ENCODE peak calls at places on chromosomes 5 and 9, in seven cellular contexts. X is mesenchymal stem cell, G is neuronal stem cell, O is IMR-90, W is mesendoderm, T is H1, C is trophoblast cell. I is an unnamed sample. For H3K4me1, the result is how much of the 10 kb centered on the place peaks cover.

GRCh38 chr5:82387041-82387818 is 109.1 kb upstream of the RPS23 start:
- DNase-seq in G (no peak), T (no peak), X (peak), O (peak), C (no peak), W (peak), I (no peak)

GRCh38 chr9:3027260-3027659 is 183.4 kb upstream of the PUM3 start:
- DNase-seq in G (no peak), C (no peak), O (no peak), X (no peak), T (no peak), W (no peak), I (no peak)

GRCh38 chr5:149175346-149176113 is 34.2 kb downstream of the ABLIM3 start:
- DNase-seq in C (no peak), T (no peak), O (no peak), W (no peak), X (no peak), G (no peak), I (no peak)

GRCh38 chr5:144207875-144208444 is 37.3 kb downstream of the KCTD16 start:
- DNase-seq in C (no peak), W (no peak), T (no peak), O (no peak), G (no peak), X (no peak), I (no peak)

GRCh38 chr5:54524082-54524481 is 6.5 kb downstream of the SNX18 start:
- DNase-seq in W (no peak), G (no peak), X (no peak), C (no peak), T (no peak), O (no peak), I (no peak)

GRCh38 chr9:136246849-136247550 is 1.4 kb upstream of the QSOX2 start:
- DNase-seq in T (no peak), C (no peak), O (no peak), G (no peak), W (no peak), X (no peak), I (no peak)

GRCh38 chr5:177242304-177242703 is 61.2 kb downstream of the RAB24 start:
- DNase-seq in X (no peak), T (no peak), C (no peak), O (no peak), G (no peak), W (no peak), I (no peak)

GRCh38 chr9:2655411-2655901 is 33.9 kb downstream of the VLDLR start:
- DNase-seq in T (no peak), W (no peak), O (peak), C (peak), G (no peak), X (peak), I (no peak)

GRCh38 chr9:75147638-75148037 is 59.3 kb downstream of the OSTF1 start:
- DNase-seq in T (no peak), G (no peak), W (no peak), O (peak), C (no peak), X (peak), I (no peak)

GRCh38 chr9:6788175-6789016 is 30.6 kb downstream of the KDM4C start:
- DNase-seq in X (peak), O (peak), T (no peak), C (peak), W (peak), G (no peak), I (peak)

GRCh38 chr9:127662617-127663016 is 44.2 kb upstream of the CFAP157 start:
- DNase-seq in T (no peak), G (no peak), C (no peak), W (no peak), X (no peak), O (no peak), I (no peak)

GRCh38 chr9:122332083-122332482 is 38.7 kb upstream of the PTGS1 start:
- DNase-seq in T (no peak), X (no peak), W (peak), O (no peak), C (no peak), G (no peak), I (no peak)

GRCh38 chr9:107174441-107174840 is 108.6 kb upstream of the RAD23B start:
- DNase-seq in T (no peak), X (peak), G (no peak), O (no peak), W (no peak), C (peak), I (no peak)

GRCh38 chr9:93301291-93301811 is 117.4 kb downstream of the WNK2 start:
- DNase-seq in G (no peak), T (no peak), O (no peak), W (no peak), X (no peak), C (no peak), I (peak)

GRCh38 chr5:103849934-103850333 is 287.3 kb upstream of the NUDT12 start:
- DNase-seq in O (peak), X (peak), G (no peak), W (no peak), T (no peak), C (peak), I (no peak)

GRCh38 chr5:1931590-1932138 is 48.9 kb upstream of the IRX4 start:
- DNase-seq in G (no peak), W (peak), O (no peak), C (peak), X (no peak), T (no peak), I (peak)

GRCh38 chr5:65327582-65327981 is 154.1 kb downstream of the ADAMTS6 start:
- DNase-seq in W (no peak), O (peak), T (no peak), X (peak), G (no peak), C (peak), I (no peak)

DNA sequence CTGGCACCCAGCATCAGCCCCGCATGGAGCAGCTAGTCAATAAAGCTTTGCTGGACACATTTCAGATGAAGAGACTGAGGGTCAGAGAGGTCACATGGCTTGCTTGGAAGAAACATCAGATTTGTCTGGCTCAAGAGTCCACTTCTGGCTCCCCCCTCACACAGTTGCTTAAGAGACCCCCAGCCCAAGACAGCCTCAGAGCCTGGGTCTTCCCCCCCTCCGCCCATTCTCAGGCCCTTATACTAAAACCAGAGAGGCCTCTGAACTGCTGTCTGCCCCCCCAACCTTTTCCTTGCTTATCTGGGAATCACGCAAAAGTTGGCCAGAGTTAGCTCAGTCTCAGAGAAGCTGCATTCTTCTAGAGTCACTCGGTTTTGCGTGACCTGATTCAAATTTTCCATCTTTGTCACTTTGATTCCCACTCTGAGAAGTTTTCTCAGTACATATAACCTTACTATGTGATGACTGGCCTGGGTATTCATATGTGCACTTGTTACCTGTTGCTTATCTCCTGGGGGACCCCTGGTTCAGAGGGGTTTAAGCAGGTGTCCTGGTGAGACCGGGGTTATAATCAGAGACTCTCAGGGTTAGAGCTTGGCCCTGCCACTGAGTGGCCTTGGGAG is 145.4 kb upstream of the IER5L start:
- DNase-seq in W (no peak), C (no peak), X (no peak), G (no peak), O (no peak), T (no peak), I (no peak)
- H3K4me1 ChIP-seq in W (under half), C (under half), X (under half), G (under half), O (under half), T (under half), I (under half)

GRCh38 chr9:72356019-72356653 is 8.9 kb downstream of the ZFAND5 start:
- DNase-seq in W (no peak), O (no peak), T (no peak), X (peak), C (no peak), G (no peak), I (no peak)
- H2BK5ac ChIP-seq in W (no peak), O (no peak), T (no peak), X (no peak), C (no peak), G (no peak), I (no peak)

GRCh38 chr5:154768207-154768606 is 13.0 kb downstream of the LARP1 start:
- DNase-seq in W (no peak), C (no peak), O (no peak), T (no peak), X (no peak), G (no peak), I (no peak)
- H3K4me1 ChIP-seq in W (under half), C (under half), O (under half), T (under half), X (under half), G (under half), I (under half)

GRCh38 chr9:130970052-130970451 is 31.0 kb upstream of the FIBCD1 start:
- DNase-seq in O (no peak), X (no peak), W (no peak), G (no peak), C (no peak), T (no peak), I (no peak)

GRCh38 chr9:130972957-130973685 is 34.1 kb upstream of the FIBCD1 start:
- DNase-seq in W (no peak), X (no peak), G (no peak), T (no peak), C (no peak), O (no peak), I (peak)

GRCh38 chr9:130970855-130971254 is 31.8 kb upstream of the FIBCD1 start:
- DNase-seq in G (no peak), W (no peak), T (no peak), X (no peak), O (no peak), C (no peak), I (no peak)

GRCh38 chr9:130972277-130972956 is 33.4 kb upstream of the FIBCD1 start:
- DNase-seq in O (no peak), C (no peak), W (no peak), T (no peak), X (no peak), G (no peak), I (no peak)

DNA sequence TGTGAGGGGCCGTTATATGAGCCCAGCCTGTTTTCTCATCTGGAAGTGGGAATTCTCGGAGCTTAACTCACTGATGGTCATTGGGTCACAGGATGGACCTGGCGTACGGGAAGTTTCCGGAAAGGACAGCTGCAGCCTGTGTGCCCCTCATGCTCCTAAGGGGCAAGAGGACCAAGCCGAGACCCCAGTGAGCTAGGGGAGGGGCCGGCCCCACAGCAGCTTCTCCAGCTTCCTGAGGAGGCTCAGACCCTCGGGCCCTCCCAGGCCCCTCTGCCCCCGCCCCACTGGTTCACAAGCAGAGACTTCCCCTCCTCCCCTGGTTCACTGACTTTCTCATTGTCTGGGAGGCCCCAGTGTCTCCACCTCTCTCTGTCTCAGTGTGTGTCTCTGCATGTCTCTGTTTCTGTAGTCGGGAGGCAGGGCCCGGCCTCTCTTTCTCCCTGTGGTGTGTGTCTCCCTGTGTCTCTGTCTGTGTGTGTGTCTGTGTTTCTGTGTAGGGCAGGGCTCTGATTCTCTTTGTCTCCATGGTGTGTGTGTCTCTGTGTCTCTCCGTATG is 32.3 kb upstream of the FIBCD1 start:
- DNase-seq in C (no peak), G (no peak), O (no peak), W (no peak), T (no peak), X (no peak), I (peak)
- H2BK5ac ChIP-seq in C (no peak), G (peak), O (no peak), W (no peak), T (no peak), X (no peak), I (no peak)

I was measured in H9.